ENCODE peak calls at places on chromosome 12, in ten cellular contexts. H is ascending aorta; A is heart left ventricle; C is CD8-positive, alpha-beta T cell; D is tibial artery; F is spleen; E is fibroblast of mammary gland; T is foreskin fibroblast; Z is glutamatergic neuron; Q is mucosa of descending colon. K is an unnamed sample.

GRCh38 chr12:51521554-51522276 is 69.3 kb upstream of the SCN8A start:
- DNase-seq in H (no peak), A (no peak), C (no peak), D (no peak), F (no peak), E (peak; percentile 31), T (peak; percentile 50), Z (no peak), Q (no peak), K (no peak)

GRCh38 chr12:108768591-108769500 is 37.5 kb upstream of the CORO1C start:
- DNase-seq in H (no peak), A (peak; percentile 61), C (no peak), D (no peak), F (peak; percentile 87), E (no peak), T (peak; percentile 34), Z (peak; percentile 63), Q (peak; percentile 90), K (peak; percentile 60)

GRCh38 chr12:3728686-3729085 is 24.2 kb downstream of the CRACR2A start:
- DNase-seq in H (no peak), A (no peak), C (peak; percentile 58), D (no peak), F (peak; percentile 81), E (no peak), T (no peak), Z (no peak), Q (no peak), K (no peak)

GRCh38 chr12:50246873-50247612 is 36.3 kb downstream of the LIMA1 start:
- DNase-seq in H (peak; percentile 75), A (peak; percentile 83), C (no peak), D (peak; percentile 86), F (no peak), E (peak; percentile 100), T (peak; percentile 99), Z (no peak), Q (peak; percentile 84), K (peak; percentile 45)

GRCh38 chr12:50129297-50129696 is 17.3 kb downstream of the COX14 start:
- DNase-seq in H (no peak), A (no peak), C (no peak), D (no peak), F (no peak), E (no peak), T (no peak), Z (no peak), Q (no peak), K (no peak)

GRCh38 chr12:80941916-80942315 is 4.2 kb upstream of the LIN7A start:
- DNase-seq in H (no peak), A (no peak), C (no peak), D (no peak), F (no peak), E (peak; percentile 63), T (peak; percentile 55), Z (no peak), Q (no peak), K (no peak)

GRCh38 chr12:14099994-14100393 is 118.6 kb upstream of the GRIN2B start:
- DNase-seq in H (no peak), A (no peak), C (no peak), D (no peak), F (no peak), E (no peak), T (no peak), Z (no peak), Q (no peak), K (no peak)

GRCh38 chr12:6935551-6936377 is 7.9 kb upstream of the RNU7-1 start:
- DNase-seq in H (no peak), A (no peak), C (no peak), D (no peak), F (no peak), E (no peak), T (no peak), Z (no peak), Q (peak; percentile 58), K (no peak)

GRCh38 chr12:131684015-131684725 is 26.7 kb upstream of the SFSWAP start:
- DNase-seq in H (no peak), A (no peak), C (no peak), D (no peak), F (peak; percentile 73), E (no peak), T (no peak), Z (no peak), Q (no peak), K (no peak)

GRCh38 chr12:102799229-102799628 is 117.8 kb downstream of the PAH start:
- DNase-seq in H (no peak), A (no peak), C (no peak), D (no peak), F (no peak), E (no peak), T (no peak), Z (no peak), Q (no peak), K (no peak)

GRCh38 chr12:118571730-118572129 is 195.4 kb downstream of the SUDS3 start:
- DNase-seq in H (no peak), A (no peak), C (no peak), D (no peak), F (no peak), E (no peak), T (no peak), Z (no peak), Q (no peak), K (no peak)
- TF ChIP-seq CTCF in H (no peak), A (no peak), C (no peak), D (no peak), F (no peak), E (no peak), T (no peak), Z (no peak), Q (no peak), K (no peak)

GRCh38 chr12:862303-862911 is 87.1 kb downstream of the RAD52 start:
- DNase-seq in H (no peak), A (no peak), C (no peak), D (no peak), F (no peak), E (no peak), T (no peak), Z (no peak), Q (no peak), K (no peak)
- TF ChIP-seq CTCF in H (no peak), A (no peak), C (no peak), D (no peak), F (no peak), E (no peak), T (no peak), Z (no peak), Q (no peak), K (no peak)

GRCh38 chr12:121626087-121626852 is at the start of gene ORAI1:
- DNase-seq in H (peak; percentile 80), A (peak; percentile 99), C (peak; percentile 95), D (peak; percentile 96), F (peak; percentile 99), E (peak; percentile 88), T (peak; percentile 99), Z (peak; percentile 98), Q (peak; percentile 98), K (peak; percentile 96)
- TF ChIP-seq CTCF in H (peak; percentile 72), A (no peak), C (no peak), D (no peak), F (no peak), E (no peak), T (no peak), Z (no peak), Q (peak; percentile 24), K (no peak)

GRCh38 chr12:98136544-98136943 is 378.8 kb upstream of the TMPO start:
- DNase-seq in H (no peak), A (no peak), C (no peak), D (no peak), F (no peak), E (no peak), T (no peak), Z (no peak), Q (no peak), K (no peak)
- TF ChIP-seq CTCF in H (no peak), A (no peak), C (no peak), D (no peak), F (no peak), E (no peak), T (no peak), Z (no peak), Q (no peak), K (no peak)

K was measured in GM13977.